ENCODE peak calls at places on chromosome 15, in five cellular contexts. D is adrenal gland, O is stomach, A is ovary, N is endodermal cell. E is an unnamed sample.

GRCh38 chr15:42832577-42832976 is 88.0 kb downstream of the TTBK2 start:
- DNase-seq in D (no peak), O (no peak), A (no peak), N (no peak), E (peak; percentile 29)

GRCh38 chr15:36511594-36511993 is 67.8 kb upstream of the CDIN1 start:
- DNase-seq in D (no peak), O (no peak), A (no peak), N (no peak), E (no peak)

GRCh38 chr15:98889930-98890695 is 117.5 kb downstream of the PGPEP1L start:
- DNase-seq in D (no peak), O (no peak), A (no peak), N (no peak), E (no peak)

GRCh38 chr15:23629234-23629805 is 18.3 kb downstream of the MAGEL2 start:
- DNase-seq in D (no peak), O (no peak), A (no peak), N (no peak), E (no peak)

GRCh38 chr15:35376701-35377100 is 169.3 kb downstream of the DPH6 start:
- DNase-seq in D (no peak), O (no peak), A (no peak), N (no peak), E (no peak)

GRCh38 chr15:58484794-58485600 is 53.2 kb downstream of the LIPC start:
- DNase-seq in D (peak; percentile 13), O (no peak), A (no peak), N (no peak), E (no peak)

GRCh38 chr15:66708389-66708788 is 6.4 kb downstream of the SMAD6 start:
- DNase-seq in D (no peak), O (no peak), A (no peak), N (no peak), E (no peak)

GRCh38 chr15:78103406-78104118 is 11.2 kb downstream of the SH2D7 start:
- DNase-seq in D (peak; percentile 39), O (peak; percentile 41), A (no peak), N (no peak), E (no peak)

GRCh38 chr15:39935241-39935640 is 1.3 kb downstream of the EIF2AK4 start:
- DNase-seq in D (no peak), O (no peak), A (no peak), N (no peak), E (no peak)

GRCh38 chr15:55998478-55998877 is 5.1 kb upstream of the NEDD4 start:
- DNase-seq in D (no peak), O (no peak), A (no peak), N (no peak), E (no peak)

GRCh38 chr15:71592186-71592585 is 218.2 kb upstream of the NR2E3 start:
- DNase-seq in D (no peak), O (no peak), A (no peak), N (no peak), E (no peak)
- H3K27ac ChIP-seq in D (no peak overlapping the region), O (no peak overlapping the region), A (no peak overlapping the region), N (no peak overlapping the region), E (no peak overlapping the region)

GRCh38 chr15:80607288-80607980 is 87.7 kb upstream of the ABHD17C start:
- DNase-seq in D (no peak), O (no peak), A (no peak), N (no peak), E (no peak)

GRCh38 chr15:80606571-80606970 is 88.5 kb upstream of the ABHD17C start:
- DNase-seq in D (no peak), O (no peak), A (no peak), N (no peak), E (no peak)

GRCh38 chr15:80609111-80609510 is 86.0 kb upstream of the ABHD17C start:
- DNase-seq in D (no peak), O (no peak), A (no peak), N (no peak), E (no peak)

GRCh38 chr15:80609512-80609946 is 85.6 kb upstream of the ABHD17C start:
- DNase-seq in D (no peak), O (no peak), A (no peak), N (no peak), E (no peak)

DNA sequence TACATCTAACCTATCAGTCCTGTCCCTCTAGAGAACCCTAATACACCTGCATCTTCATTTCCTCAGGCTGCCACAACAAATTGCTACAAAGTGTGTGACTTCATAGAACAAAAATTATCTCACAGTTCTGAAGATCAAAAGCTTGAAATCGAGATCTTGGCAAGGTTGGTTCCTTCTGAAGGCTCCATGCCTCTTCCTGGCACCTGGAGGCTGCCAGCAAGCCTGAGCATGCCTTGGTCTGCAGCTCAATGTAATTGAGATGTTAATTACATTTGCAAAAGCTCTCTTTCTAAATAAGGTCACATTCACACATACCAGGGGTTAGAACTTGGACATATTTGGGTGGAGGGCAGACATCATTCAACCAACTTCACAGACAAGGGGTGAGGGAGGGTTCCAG is 86.4 kb upstream of the ABHD17C start:
- DNase-seq in D (no peak), O (no peak), A (no peak), N (no peak), E (no peak)
- H3K4me1 ChIP-seq in D (no peaks in the 10 kb centered on the region), O (no peaks in the 10 kb centered on the region), A (peaks cover 4% of the 10 kb centered on the region), N (peaks cover 6% of the 10 kb centered on the region), E (no peaks in the 10 kb centered on the region)

DNA sequence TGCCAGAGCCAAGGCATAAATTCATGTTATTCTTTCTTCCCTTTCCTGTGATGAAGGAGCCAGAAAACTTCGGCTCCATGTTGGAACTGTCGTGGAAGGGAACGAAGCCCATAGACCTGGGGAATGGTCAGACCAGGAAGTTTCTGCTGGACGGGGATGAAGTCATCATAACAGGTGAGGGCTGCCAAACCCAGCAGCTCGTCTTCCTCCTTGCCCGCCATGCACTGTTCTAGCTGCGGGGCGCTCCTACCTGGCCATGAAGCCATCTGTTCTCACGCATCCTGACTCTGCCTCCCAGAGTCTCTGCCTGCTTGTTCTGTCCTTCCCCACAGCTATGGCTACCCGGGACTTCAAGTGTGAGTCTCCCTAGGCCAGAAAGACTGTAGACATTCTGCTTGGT is 28.2 kb downstream of the FAH start:
- DNase-seq in D (no peak), O (no peak), A (no peak), N (no peak), E (no peak)
- H3K27ac ChIP-seq in D (peak overlapping the region; percentile 86), O (no peak overlapping the region), A (no peak overlapping the region), N (no peak overlapping the region), E (no peak overlapping the region)

DNA sequence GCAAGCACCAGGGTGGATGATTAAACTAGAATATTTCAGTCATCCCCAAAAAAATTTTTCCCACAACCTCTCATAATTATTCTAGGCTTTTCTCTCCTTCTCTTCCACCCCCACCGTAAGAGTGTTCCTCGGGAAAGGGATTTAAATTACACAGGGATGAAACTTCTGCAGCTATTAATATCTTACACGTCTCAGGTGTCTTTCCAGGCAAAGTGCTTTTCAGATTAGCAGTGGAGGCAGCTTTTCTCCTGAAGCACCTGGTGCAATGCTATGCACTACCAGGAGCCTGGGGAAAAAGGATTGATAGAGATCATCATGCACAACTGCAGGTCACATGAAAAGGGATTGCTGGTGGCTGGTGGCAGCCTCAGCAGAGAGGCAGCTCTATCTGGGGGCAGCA is 250.4 kb downstream of the NTRK3 start:
- DNase-seq in D (no peak), O (no peak), A (no peak), N (no peak), E (no peak)
- H3K4me1 ChIP-seq in D (no peaks in the 10 kb centered on the region), O (no peaks in the 10 kb centered on the region), A (no peaks in the 10 kb centered on the region), N (no peaks in the 10 kb centered on the region), E (no peaks in the 10 kb centered on the region)

GRCh38 chr15:85333132-85333831 is 47.1 kb upstream of the AKAP13 start:
- DNase-seq in D (no peak), O (no peak), A (no peak), N (no peak), E (no peak)
- H3K27ac ChIP-seq in D (no peak overlapping the region), O (no peak overlapping the region), A (no peak overlapping the region), N (no peak overlapping the region), E (no peak overlapping the region)

DNA sequence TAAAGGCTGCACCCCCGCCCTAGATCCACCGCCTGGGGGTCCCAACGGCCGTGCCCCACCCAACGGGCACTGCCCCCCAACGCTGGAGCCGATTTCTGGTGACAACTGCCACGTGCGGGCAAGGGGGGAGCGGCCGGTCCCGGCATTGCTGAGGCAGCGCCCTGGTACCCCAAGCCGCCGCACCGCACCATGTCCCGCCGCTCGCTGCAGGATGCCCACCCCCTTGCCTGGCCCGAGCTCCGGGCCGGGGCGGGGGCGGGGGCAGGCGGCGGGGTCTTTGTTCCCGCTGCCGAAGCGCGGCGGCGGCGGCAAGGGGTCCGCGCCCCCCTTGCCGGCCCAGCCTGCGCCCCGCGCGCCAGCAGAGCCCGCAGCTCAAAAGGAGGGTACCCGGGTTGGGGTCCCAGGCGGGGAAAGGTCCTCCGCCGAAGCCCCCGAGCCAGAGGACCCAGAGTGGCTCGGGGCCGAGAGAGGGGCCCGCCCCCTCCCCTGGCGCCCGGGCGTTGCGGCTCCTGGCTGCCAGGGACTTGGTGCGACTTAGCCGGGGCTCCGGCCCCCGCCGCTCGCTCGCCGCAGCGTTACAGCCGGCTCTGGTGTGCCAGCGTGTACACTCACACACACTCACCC is 678 bp downstream of the SEMA7A start:
- DNase-seq in D (no peak), O (no peak), A (no peak), N (no peak), E (no peak)
- H3K4me1 ChIP-seq in D (peaks cover 13% of the 10 kb centered on the region), O (peaks cover 34% of the 10 kb centered on the region), A (peaks cover 9% of the 10 kb centered on the region), N (peaks cover 9% of the 10 kb centered on the region), E (peaks cover 7% of the 10 kb centered on the region)

GRCh38 chr15:29103825-29104565 is 165.6 kb downstream of the NSMCE3 start:
- DNase-seq in D (peak; percentile 60), O (peak; percentile 44), A (peak; percentile 88), N (peak; percentile 97), E (peak; percentile 52)
- H3K27ac ChIP-seq in D (no peak overlapping the region), O (no peak overlapping the region), A (peak overlapping the region; percentile 64), N (no peak overlapping the region), E (no peak overlapping the region)

GRCh38 chr15:68286256-68286655 is 8.7 kb downstream of the FEM1B start:
- DNase-seq in D (no peak), O (no peak), A (no peak), N (no peak), E (no peak)
- H3K4me1 ChIP-seq in D (peaks cover 10% of the 10 kb centered on the region), O (peaks cover 89% of the 10 kb centered on the region), A (peaks cover 9% of the 10 kb centered on the region), N (peaks cover 3% of the 10 kb centered on the region), E (peaks cover 3% of the 10 kb centered on the region)

GRCh38 chr15:68983821-68984517 is 30.5 kb upstream of the NOX5 start:
- DNase-seq in D (no peak), O (no peak), A (no peak), N (no peak), E (no peak)
- H3K27ac ChIP-seq in D (no peak overlapping the region), O (peak overlapping the region; percentile 35), A (no peak overlapping the region), N (no peak overlapping the region), E (no peak overlapping the region)